ENCODE peak calls at places on chromosomes 12 and 14, in ten cellular contexts. F is GM12865; V is fibroblast of lung; C is LoVo; E is GM19239; R is activated CD4-positive, alpha-beta T cell treated with anti-CD3 and anti-CD28 coated beads, Interleukin-2, amount 50 U/mL, for 24 hours; L is neural crest cell; Q is heart left ventricle; D is CD8-positive, alpha-beta memory T cell; N is HS-5. W is an unnamed sample.

GRCh38 chr14:103733651-103734050 is 18.0 kb downstream of the ZFYVE21 start:
- DNase-seq in N (no peak), E (no peak), C (no peak), L (no peak), V (no peak), Q (no peak), F (no peak), D (no peak), R (no peak), W (no peak)

GRCh38 chr14:89957791-89958190 is 2.1 kb downstream of the TDP1 start:
- DNase-seq in E (no peak), R (no peak), F (no peak), C (no peak), D (no peak), V (no peak), L (no peak), Q (no peak), N (no peak), W (no peak)

GRCh38 chr12:24020391-24021163 is 71.1 kb upstream of the SOX5 start:
- DNase-seq in D (no peak), V (no peak), F (no peak), N (no peak), R (no peak), E (no peak), C (no peak), L (no peak), Q (no peak), W (no peak)

GRCh38 chr12:54561164-54561563 is 11.8 kb downstream of the PDE1B start:
- DNase-seq in C (no peak), R (no peak), E (no peak), F (no peak), D (no peak), V (no peak), L (no peak), N (no peak), Q (peak), W (no peak)

GRCh38 chr12:12723681-12724420 is 6.7 kb downstream of the CDKN1B start:
- DNase-seq in F (peak), N (no peak), R (no peak), L (peak), C (peak), Q (peak), D (peak), E (no peak), V (peak), W (peak)

GRCh38 chr12:115609356-115609755 is 668.1 kb downstream of the MED13L start:
- DNase-seq in D (no peak), V (no peak), F (no peak), N (no peak), R (no peak), L (no peak), C (no peak), E (no peak), Q (no peak), W (no peak)

GRCh38 chr12:115972241-115972640 is 305.3 kb downstream of the MED13L start:
- DNase-seq in N (no peak), V (no peak), L (no peak), R (no peak), E (no peak), Q (no peak), C (no peak), D (no peak), F (no peak), W (no peak)

GRCh38 chr12:118061876-118062791 is 1.2 kb upstream of the WSB2 start:
- DNase-seq in D (no peak), R (no peak), F (peak), Q (no peak), L (no peak), V (peak), C (peak), E (peak), N (no peak), W (peak)

GRCh38 chr14:52072266-52072780 is 3.5 kb upstream of the NID2 start:
- DNase-seq in Q (no peak), F (no peak), V (no peak), C (no peak), L (no peak), E (no peak), R (no peak), D (no peak), N (no peak), W (no peak)

GRCh38 chr12:6386038-6386437 is 2.1 kb downstream of the LTBR start:
- DNase-seq in V (no peak), F (no peak), L (no peak), D (no peak), R (no peak), Q (no peak), C (no peak), E (no peak), N (no peak), W (no peak)

GRCh38 chr14:69652942-69653680 is 41.7 kb downstream of the SUSD6 start:
- DNase-seq in Q (no peak), V (no peak), E (no peak), N (no peak), F (peak), D (no peak), L (no peak), R (no peak), C (no peak), W (no peak)

GRCh38 chr12:75550906-75551305 is 39.5 kb upstream of the KRR1 start:
- DNase-seq in C (no peak), E (no peak), L (no peak), F (no peak), V (no peak), N (no peak), Q (no peak), D (no peak), R (no peak), W (no peak)

GRCh38 chr14:77305696-77306095 is 15.0 kb downstream of the POMT2 start:
- DNase-seq in D (no peak), L (no peak), V (no peak), C (no peak), N (no peak), Q (no peak), F (no peak), E (no peak), R (no peak), W (no peak)

GRCh38 chr12:113837059-113837458 is 129.1 kb downstream of the RBM19 start:
- DNase-seq in L (no peak), C (no peak), N (no peak), V (no peak), R (no peak), F (no peak), E (no peak), Q (no peak), D (no peak), W (no peak)

GRCh38 chr14:60670994-60671393 is 21.7 kb upstream of the SIX1 start:
- DNase-seq in R (no peak), C (no peak), Q (no peak), N (no peak), V (no peak), F (no peak), E (no peak), D (no peak), L (no peak), W (no peak)

GRCh38 chr12:95548056-95548538 is 3.2 kb downstream of the USP44 start:
- DNase-seq in V (no peak), D (no peak), Q (peak), F (no peak), C (no peak), E (no peak), R (peak), N (no peak), L (peak), W (peak)

GRCh38 chr12:1828863-1829262 is 8.5 kb downstream of the LRTM2 start:
- DNase-seq in Q (no peak), N (no peak), R (no peak), D (no peak), F (no peak), E (no peak), C (no peak), V (no peak), L (no peak), W (no peak)

GRCh38 chr12:131673519-131674265 is 37.2 kb upstream of the SFSWAP start:
- DNase-seq in L (no peak), E (no peak), N (peak), C (peak), F (no peak), V (peak), R (no peak), Q (no peak), D (no peak), W (no peak)

GRCh38 chr12:67915335-67915851 is 73.9 kb upstream of the IFNG-AS1 start:
- DNase-seq in R (no peak), N (no peak), F (no peak), C (no peak), V (no peak), D (no peak), E (no peak), Q (no peak), L (no peak), W (no peak)

GRCh38 chr14:95796846-95797245 is 79.8 kb upstream of the TUNAR start:
- DNase-seq in Q (no peak), N (no peak), R (no peak), V (no peak), L (no peak), E (no peak), F (no peak), D (no peak), C (peak), W (no peak)

GRCh38 chr12:65603428-65604351 is 220.6 kb upstream of the HMGA2 start:
- DNase-seq in V (peak), N (peak), E (no peak), C (peak), F (no peak), L (no peak), D (no peak), Q (peak), R (no peak), W (no peak)

GRCh38 chr14:54117401-54117800 is 160.8 kb upstream of the BMP4 start:
- DNase-seq in L (no peak), E (no peak), D (no peak), V (no peak), N (no peak), C (no peak), Q (no peak), R (no peak), F (no peak), W (no peak)

GRCh38 chr12:14664434-14665023 is 31.9 kb downstream of the GUCY2C start:
- DNase-seq in V (peak), E (no peak), C (peak), L (no peak), N (peak), F (peak), Q (no peak), D (peak), R (peak), W (peak)

GRCh38 chr12:3293446-3294161 is 197.4 kb upstream of the PRMT8 start:
- DNase-seq in C (no peak), F (no peak), L (no peak), N (no peak), D (no peak), R (no peak), Q (no peak), E (no peak), V (no peak), W (no peak)

GRCh38 chr12:132454154-132454948 is 35.6 kb upstream of the FBRSL1 start:
- DNase-seq in F (no peak), R (no peak), C (no peak), D (no peak), Q (no peak), N (no peak), E (no peak), V (no peak), L (no peak), W (no peak)

GRCh38 chr14:70901218-70901772 is 6.0 kb upstream of the PCNX1 start:
- DNase-seq in Q (no peak), D (no peak), F (no peak), E (no peak), L (no peak), C (no peak), R (no peak), N (no peak), V (peak), W (no peak)

GRCh38 chr12:93847517-93848452 is 170.6 kb downstream of the CRADD start:
- DNase-seq in F (peak), E (peak), R (no peak), V (no peak), C (no peak), L (no peak), Q (no peak), N (no peak), D (no peak), W (peak)

GRCh38 chr12:81330480-81330879 is 252.6 kb downstream of the ACSS3 start:
- DNase-seq in V (no peak), C (no peak), L (no peak), E (no peak), Q (no peak), F (no peak), R (no peak), D (no peak), N (no peak), W (no peak)

GRCh38 chr14:66228267-66228970 is 257.8 kb upstream of the CCDC196 start:
- DNase-seq in C (no peak), Q (no peak), V (peak), D (no peak), R (peak), L (no peak), E (no peak), F (peak), N (peak), W (no peak)

GRCh38 chr12:123571343-123571813 is 13.0 kb upstream of the TMED2 start:
- DNase-seq in N (no peak), E (no peak), C (no peak), Q (peak), F (no peak), L (no peak), D (no peak), R (no peak), V (peak), W (no peak)

GRCh38 chr12:47741340-47741703 is 16.0 kb upstream of the ENDOU start:
- DNase-seq in Q (peak), R (no peak), C (peak), D (peak), L (no peak), F (peak), E (no peak), N (no peak), V (peak), W (no peak)

GRCh38 chr12:96445743-96446655 is 43.4 kb upstream of the CFAP54 start:
- DNase-seq in R (peak), V (peak), C (no peak), E (peak), F (peak), N (peak), D (peak), L (no peak), Q (no peak), W (peak)

GRCh38 chr12:18970603-18971002 is 158.9 kb upstream of the PLEKHA5 start:
- DNase-seq in F (no peak), L (no peak), E (no peak), D (no peak), Q (no peak), R (no peak), V (no peak), C (no peak), N (no peak), W (no peak)

GRCh38 chr14:95431199-95432145 is 85.0 kb downstream of the SYNE3 start:
- DNase-seq in R (no peak), F (peak), Q (no peak), N (no peak), D (no peak), E (no peak), V (peak), C (no peak), L (peak), W (no peak)

GRCh38 chr12:109910969-109911348 is 10.9 kb downstream of the TCHP start:
- DNase-seq in E (no peak), V (peak), F (peak), N (no peak), R (no peak), L (peak), Q (no peak), D (no peak), C (no peak), W (no peak)

W was measured in GM13977.